ENCODE peak calls at places on chromosomes 13 and 19, in four cellular contexts. One of them, this sample, is unnamed.

GRCh38 chr19:7340959-7341837 is 7.5 kb upstream of the ARHGEF18 start:
- DNase-seq in tibial nerve: peak
- DNase-seq in AG09319: peak
- DNase-seq in GM19239: no peak
- DNase-seq in this sample: peak

GRCh38 chr13:30147380-30147779 is 160.0 kb downstream of the KATNAL1 start:
- DNase-seq in tibial nerve: no peak
- DNase-seq in GM19239: no peak
- DNase-seq in AG09319: no peak
- DNase-seq in this sample: no peak

GRCh38 chr13:25945596-25945995 is 106.2 kb downstream of the SHISA2 start:
- DNase-seq in AG09319: no peak
- DNase-seq in tibial nerve: no peak
- DNase-seq in GM19239: no peak
- DNase-seq in this sample: no peak

GRCh38 chr13:74586839-74587238 is 452.6 kb upstream of the KLF12 start:
- DNase-seq in tibial nerve: no peak
- DNase-seq in AG09319: no peak
- DNase-seq in GM19239: no peak
- DNase-seq in this sample: no peak

GRCh38 chr19:44908836-44909201 is 3.2 kb downstream of the APOE start:
- DNase-seq in tibial nerve: no peak
- DNase-seq in AG09319: no peak
- DNase-seq in GM19239: no peak
- DNase-seq in this sample: no peak

GRCh38 chr13:98195054-98195791 is 18.2 kb upstream of the RNF113B start:
- DNase-seq in GM19239: no peak
- DNase-seq in tibial nerve: no peak
- DNase-seq in AG09319: no peak
- DNase-seq in this sample: no peak

GRCh38 chr19:44447864-44448674 is at the start of gene ZNF229:
- DNase-seq in tibial nerve: peak
- DNase-seq in AG09319: peak
- DNase-seq in GM19239: peak
- DNase-seq in this sample: peak

GRCh38 chr19:34502582-34503545 is 21.3 kb downstream of the WTIP start:
- DNase-seq in tibial nerve: no peak
- DNase-seq in AG09319: no peak
- DNase-seq in GM19239: no peak
- DNase-seq in this sample: no peak

GRCh38 chr13:38264363-38265134 is 85.1 kb upstream of the UFM1 start:
- DNase-seq in tibial nerve: no peak
- DNase-seq in GM19239: no peak
- DNase-seq in AG09319: no peak
- DNase-seq in this sample: no peak

GRCh38 chr13:95019886-95020285 is 281.4 kb downstream of the ABCC4 start:
- DNase-seq in tibial nerve: no peak
- DNase-seq in AG09319: no peak
- DNase-seq in GM19239: no peak
- DNase-seq in this sample: no peak

GRCh38 chr13:76854894-76855293 is 31.3 kb downstream of the KCTD12 start:
- DNase-seq in AG09319: no peak
- DNase-seq in tibial nerve: no peak
- DNase-seq in GM19239: no peak
- DNase-seq in this sample: no peak

GRCh38 chr19:55550321-55550650 is 4.9 kb upstream of the SBK3 start:
- DNase-seq in AG09319: no peak
- DNase-seq in tibial nerve: no peak
- DNase-seq in GM19239: no peak
- DNase-seq in this sample: no peak

GRCh38 chr13:53136554-53136953 is 107.9 kb downstream of the OLFM4 start:
- DNase-seq in AG09319: no peak
- DNase-seq in tibial nerve: no peak
- DNase-seq in GM19239: no peak
- DNase-seq in this sample: no peak

GRCh38 chr13:80132741-80133601 is 208.0 kb downstream of the SPRY2 start:
- DNase-seq in tibial nerve: peak
- DNase-seq in AG09319: no peak
- DNase-seq in GM19239: no peak
- DNase-seq in this sample: no peak

GRCh38 chr19:38736413-38737280 is 7.6 kb downstream of the CAPN12 start:
- DNase-seq in GM19239: peak
- DNase-seq in AG09319: no peak
- DNase-seq in tibial nerve: no peak
- DNase-seq in this sample: no peak

GRCh38 chr13:94342436-94343242 is 136.8 kb downstream of the DCT start:
- DNase-seq in GM19239: no peak
- DNase-seq in tibial nerve: no peak
- DNase-seq in AG09319: no peak
- DNase-seq in this sample: no peak

GRCh38 chr19:43820098-43820860 is 6.8 kb upstream of the ZNF283 start:
- DNase-seq in GM19239: no peak
- DNase-seq in AG09319: no peak
- DNase-seq in tibial nerve: no peak
- DNase-seq in this sample: no peak

GRCh38 chr19:17522988-17523872 is 11.8 kb downstream of the PGLS start:
- DNase-seq in tibial nerve: peak
- DNase-seq in GM19239: peak
- DNase-seq in AG09319: no peak
- DNase-seq in this sample: no peak

GRCh38 chr19:14758816-14759215 is 19.5 kb downstream of the ADGRE2 start:
- DNase-seq in tibial nerve: no peak
- DNase-seq in GM19239: no peak
- DNase-seq in AG09319: no peak
- DNase-seq in this sample: no peak

GRCh38 chr13:108957369-108958012 is 328.1 kb downstream of the MYO16 start:
- DNase-seq in AG09319: peak
- DNase-seq in GM19239: no peak
- DNase-seq in tibial nerve: peak
- DNase-seq in this sample: peak

This sample was measured in HFF-Myc.